ENCODE peak calls at places on chromosomes 5 and 9, in four cellular contexts. R is cardiac muscle cell, B is NCI-H748 treated with DMSO at 0.1 percent for 48 hours, I is hippocampal formation. K is an unnamed sample.

GRCh38 chr5:2669913-2670312 is 81.6 kb downstream of the IRX2 start:
- DNase-seq in R (no peak), B (no peak), I (no peak), K (no peak)

GRCh38 chr5:109907751-109908150 is 218.0 kb downstream of the MAN2A1 start:
- DNase-seq in R (no peak), B (no peak), I (peak; percentile 21), K (peak; percentile 55)

GRCh38 chr9:81559741-81560140 is 129.6 kb downstream of the TLE1 start:
- DNase-seq in R (no peak), B (no peak), I (no peak), K (peak; percentile 92)

GRCh38 chr5:14395411-14395810 is 186.2 kb upstream of the OTULINL start:
- DNase-seq in R (no peak), B (no peak), I (no peak), K (no peak)

GRCh38 chr9:120477534-120478001 is 102.4 kb downstream of the CDK5RAP2 start:
- DNase-seq in R (peak; percentile 50), B (peak; percentile 41), I (peak; percentile 22), K (peak; percentile 57)

GRCh38 chr5:157989296-157989695 is 130.4 kb upstream of the CLINT1 start:
- DNase-seq in R (no peak), B (no peak), I (no peak), K (no peak)

GRCh38 chr5:5883562-5883961 is 461.1 kb downstream of the ICE1 start:
- DNase-seq in R (no peak), B (no peak), I (no peak), K (no peak)

GRCh38 chr9:127805620-127806019 is 2.9 kb downstream of the FPGS start:
- DNase-seq in R (peak; percentile 67), B (no peak), I (no peak), K (peak; percentile 51)

GRCh38 chr5:131747180-131748105 is 49.4 kb downstream of the FNIP1 start:
- DNase-seq in R (no peak), B (no peak), I (no peak), K (no peak)

GRCh38 chr5:125257057-125257970 is 510.9 kb upstream of the ZNF608 start:
- DNase-seq in R (peak; percentile 74), B (peak; percentile 39), I (no peak), K (no peak)

GRCh38 chr9:77022783-77023440 is 3.5 kb downstream of the FOXB2 start:
- DNase-seq in R (peak; percentile 54), B (no peak), I (no peak), K (no peak)

GRCh38 chr5:111681791-111682190 is 75.2 kb downstream of the NREP start:
- DNase-seq in R (no peak), B (no peak), I (no peak), K (peak; percentile 25)

GRCh38 chr9:127783111-127783621 is 2.7 kb upstream of the CDK9 start:
- DNase-seq in R (no peak), B (no peak), I (no peak), K (no peak)

GRCh38 chr9:122498883-122499288 is 11.7 kb upstream of the OR1J2 start:
- DNase-seq in R (no peak), B (peak; percentile 49), I (no peak), K (no peak)

GRCh38 chr9:76218868-76219462 is 175.3 kb downstream of the RFK start:
- DNase-seq in R (no peak), B (no peak), I (no peak), K (peak; percentile 6)

GRCh38 chr9:95003694-95004451 is 277.4 kb downstream of the AOPEP start:
- DNase-seq in R (peak; percentile 55), B (peak; percentile 35), I (peak; percentile 44), K (peak; percentile 77)

GRCh38 chr9:86802900-86803673 is 144.2 kb downstream of the GAS1 start:
- DNase-seq in R (no peak), B (no peak), I (no peak), K (no peak)

GRCh38 chr5:132294728-132295504 is 722 bp downstream of the SLC22A4 start:
- DNase-seq in R (peak; percentile 50), B (no peak), I (no peak), K (peak; percentile 93)

GRCh38 chr5:133730346-133730745 is 118.0 kb upstream of the FSTL4 start:
- DNase-seq in R (no peak), B (no peak), I (no peak), K (no peak)

GRCh38 chr9:118962426-118962825 is 406.8 kb downstream of the BRINP1 start:
- DNase-seq in R (no peak), B (no peak), I (no peak), K (no peak)

GRCh38 chr9:489198-490197 is 274.8 kb downstream of the DOCK8 start:
- DNase-seq in R (no peak), B (peak; percentile 13), I (no peak), K (no peak)

GRCh38 chr5:74206571-74207550 is 433.7 kb downstream of the ENC1 start:
- DNase-seq in R (no peak), B (peak; percentile 99), I (peak; percentile 55), K (peak; percentile 95)

GRCh38 chr5:116939641-116940040 is 365.0 kb upstream of the SEMA6A start:
- DNase-seq in R (peak; percentile 26), B (no peak), I (no peak), K (no peak)

GRCh38 chr9:90870646-90871326 is 69.2 kb downstream of the SYK start:
- DNase-seq in R (peak; percentile 51), B (peak; percentile 76), I (peak; percentile 33), K (peak; percentile 52)

GRCh38 chr5:178899289-178899688 is 3.6 kb downstream of the ZFP2 start:
- DNase-seq in R (no peak), B (no peak), I (no peak), K (no peak)

GRCh38 chr5:56088967-56089829 is 94.4 kb upstream of the IL6ST start:
- DNase-seq in R (no peak), B (no peak), I (no peak), K (peak; percentile 59)

GRCh38 chr9:136939996-136940525 is 4.5 kb downstream of the FBXW5 start:
- DNase-seq in R (no peak), B (no peak), I (peak; percentile 77), K (no peak)

GRCh38 chr9:35652829-35653209 is 2.1 kb upstream of the SIT1 start:
- DNase-seq in R (no peak), B (no peak), I (no peak), K (no peak)

GRCh38 chr5:1882337-1883119 is at the start of gene IRX4:
- DNase-seq in R (peak; percentile 54), B (peak; percentile 46), I (no peak), K (peak; percentile 56)

GRCh38 chr9:136520053-136520540 is 25.8 kb downstream of the NOTCH1 start:
- DNase-seq in R (no peak), B (no peak), I (no peak), K (no peak)

GRCh38 chr9:102497709-102498108 is 497.4 kb upstream of the CYLC2 start:
- DNase-seq in R (no peak), B (no peak), I (no peak), K (no peak)

GRCh38 chr5:65862384-65862783 is 64.0 kb upstream of the ERBIN start:
- DNase-seq in R (no peak), B (no peak), I (no peak), K (no peak)

GRCh38 chr5:129852747-129853352 is 51.4 kb upstream of the CHSY3 start:
- DNase-seq in R (peak; percentile 91), B (peak; percentile 44), I (peak; percentile 51), K (peak; percentile 34)

GRCh38 chr5:167652690-167653089 is 638.8 kb upstream of the WWC1 start:
- DNase-seq in R (no peak), B (no peak), I (no peak), K (no peak)

GRCh38 chr9:121729769-121730168 is 78.3 kb downstream of the DAB2IP start:
- DNase-seq in R (no peak), B (no peak), I (no peak), K (no peak)

GRCh38 chr9:136093995-136094881 is 851 bp downstream of the NACC2 start:
- DNase-seq in R (peak; percentile 66), B (no peak), I (no peak), K (peak; percentile 53)

GRCh38 chr5:142145106-142145900 is 36.7 kb downstream of the NDFIP1 start:
- DNase-seq in R (peak; percentile 77), B (peak; percentile 23), I (peak; percentile 49), K (peak; percentile 52)

GRCh38 chr5:97888439-97888838 is 705.4 kb upstream of the RIOK2 start:
- DNase-seq in R (no peak), B (no peak), I (no peak), K (no peak)

GRCh38 chr5:107950774-107951173 is 280.0 kb upstream of the EFNA5 start:
- DNase-seq in R (no peak), B (no peak), I (no peak), K (no peak)

GRCh38 chr5:2192496-2192895 is 309.8 kb upstream of the IRX4 start:
- DNase-seq in R (no peak), B (no peak), I (no peak), K (no peak)

K was measured in Daoy.